ENCODE peak calls at places on chromosomes 12 and 14, in six cellular contexts. N is HFFc6, T is progenitor cell of endocrine pancreas, X is fibroblast of mammary gland, F is right lobe of liver, D is transverse colon. G is an unnamed sample.

GRCh38 chr14:58272589-58273372 is 25.6 kb upstream of the ARID4A start:
- DNase-seq in D (no peak), X (peak; percentile 47), N (peak; percentile 37), F (no peak), T (no peak), G (no peak)

GRCh38 chr12:75087656-75088055 is 122.0 kb downstream of the KCNC2 start:
- DNase-seq in T (no peak), X (peak; percentile 6), D (no peak), F (no peak), N (peak; percentile 2), G (no peak)

GRCh38 chr12:87960557-87960956 is 68.6 kb downstream of the C12orf50 start:
- DNase-seq in N (no peak), D (no peak), T (no peak), X (no peak), F (no peak), G (no peak)

GRCh38 chr12:95206916-95207315 is 10.4 kb downstream of the FGD6 start:
- DNase-seq in X (no peak), F (no peak), D (no peak), T (no peak), N (no peak), G (no peak)

GRCh38 chr12:132342322-132342721 is 12.9 kb upstream of the GALNT9 start:
- DNase-seq in N (no peak), D (no peak), X (no peak), T (no peak), F (no peak), G (no peak)

GRCh38 chr12:43338848-43339526 is 213.0 kb downstream of the ADAMTS20 start:
- DNase-seq in N (peak; percentile 39), F (no peak), X (peak; percentile 82), T (no peak), D (no peak), G (no peak)

GRCh38 chr14:33788116-33788515 is 162.8 kb downstream of the EGLN3 start:
- DNase-seq in N (no peak), X (no peak), D (no peak), T (no peak), F (no peak), G (no peak)

GRCh38 chr14:63555572-63555971 is 12.4 kb upstream of the PPP2R5E start:
- DNase-seq in T (no peak), X (no peak), F (no peak), N (no peak), D (no peak), G (no peak)

GRCh38 chr12:91778938-91779400 is 366.7 kb downstream of the BTG1 start:
- DNase-seq in N (peak; percentile 94), F (no peak), T (no peak), D (peak; percentile 35), X (peak; percentile 96), G (peak; percentile 79)

GRCh38 chr12:41277019-41277770 is 89.1 kb downstream of the PDZRN4 start:
- DNase-seq in D (no peak), T (no peak), F (no peak), X (peak; percentile 52), N (peak; percentile 36), G (no peak)

GRCh38 chr12:3333583-3333982 is 157.4 kb upstream of the PRMT8 start:
- DNase-seq in X (no peak), T (no peak), D (no peak), F (no peak), N (no peak), G (no peak)

GRCh38 chr12:107332726-107333125 is 239.4 kb upstream of the CRY1 start:
- DNase-seq in T (no peak), F (no peak), N (no peak), D (no peak), X (no peak), G (no peak)

GRCh38 chr14:60323199-60323891 is 74.3 kb downstream of the PPM1A start:
- DNase-seq in F (no peak), N (no peak), X (no peak), D (no peak), T (no peak), G (no peak)

GRCh38 chr12:98744692-98745091 is 99.6 kb downstream of the APAF1 start:
- DNase-seq in N (no peak), T (no peak), D (no peak), X (no peak), F (no peak), G (no peak)

GRCh38 chr14:32593290-32593942 is 264.3 kb downstream of the AKAP6 start:
- DNase-seq in X (peak; percentile 88), D (no peak), T (no peak), F (no peak), N (peak; percentile 93), G (no peak)

GRCh38 chr12:28780096-28780495 is 369.0 kb upstream of the FAR2 start:
- DNase-seq in T (no peak), F (no peak), N (no peak), D (peak; percentile 9), X (peak; percentile 96), G (no peak)

GRCh38 chr14:58635041-58635440 is 2.7 kb upstream of the DACT1 start:
- DNase-seq in D (no peak), T (no peak), F (no peak), X (no peak), N (no peak), G (no peak)

GRCh38 chr12:44696542-44696941 is 179.6 kb downstream of the NELL2 start:
- DNase-seq in N (no peak), X (peak; percentile 8), T (no peak), D (no peak), F (no peak), G (no peak)

GRCh38 chr14:87131879-87132278 is 861.1 kb downstream of the GALC start:
- DNase-seq in F (no peak), N (no peak), X (peak; percentile 88), D (no peak), T (no peak), G (no peak)

GRCh38 chr14:51544426-51544825 is 107.3 kb upstream of the FRMD6 start:
- DNase-seq in N (no peak), D (no peak), T (no peak), F (no peak), X (no peak), G (no peak)

GRCh38 chr14:51715250-51715649 is 63.5 kb downstream of the FRMD6 start:
- DNase-seq in F (no peak), X (no peak), N (no peak), D (no peak), T (no peak), G (no peak)

GRCh38 chr12:121005346-121005815 is 10.9 kb downstream of the C12orf43 start:
- DNase-seq in X (peak; percentile 53), F (no peak), N (peak; percentile 24), T (peak; percentile 48), D (peak; percentile 72), G (peak; percentile 81)

GRCh38 chr12:50699149-50699548 is 64.8 kb upstream of the ATF1 start:
- DNase-seq in X (no peak), F (no peak), N (no peak), T (no peak), D (no peak), G (no peak)

GRCh38 chr14:95290021-95290420 is 29.7 kb downstream of the CLMN start:
- DNase-seq in T (no peak), N (no peak), D (no peak), X (no peak), F (no peak), G (no peak)

GRCh38 chr14:101875041-101875725 is 89.2 kb upstream of the DYNC1H1 start:
- DNase-seq in X (no peak), F (no peak), D (no peak), N (no peak), T (no peak), G (no peak)
- TF ChIP-seq CTCF in X (no peak), F (no peak), D (no peak), N (no peak), T (no peak), G (no peak)

GRCh38 chr12:109771746-109772621 is 58.4 kb downstream of the FAM222A start:
- DNase-seq in D (no peak), T (no peak), F (no peak), X (no peak), N (no peak), G (peak; percentile 37)
- TF ChIP-seq CTCF in D (no peak), T (no peak), F (peak; percentile 27), X (no peak), N (peak; percentile 29), G (peak; percentile 4)

DNA sequence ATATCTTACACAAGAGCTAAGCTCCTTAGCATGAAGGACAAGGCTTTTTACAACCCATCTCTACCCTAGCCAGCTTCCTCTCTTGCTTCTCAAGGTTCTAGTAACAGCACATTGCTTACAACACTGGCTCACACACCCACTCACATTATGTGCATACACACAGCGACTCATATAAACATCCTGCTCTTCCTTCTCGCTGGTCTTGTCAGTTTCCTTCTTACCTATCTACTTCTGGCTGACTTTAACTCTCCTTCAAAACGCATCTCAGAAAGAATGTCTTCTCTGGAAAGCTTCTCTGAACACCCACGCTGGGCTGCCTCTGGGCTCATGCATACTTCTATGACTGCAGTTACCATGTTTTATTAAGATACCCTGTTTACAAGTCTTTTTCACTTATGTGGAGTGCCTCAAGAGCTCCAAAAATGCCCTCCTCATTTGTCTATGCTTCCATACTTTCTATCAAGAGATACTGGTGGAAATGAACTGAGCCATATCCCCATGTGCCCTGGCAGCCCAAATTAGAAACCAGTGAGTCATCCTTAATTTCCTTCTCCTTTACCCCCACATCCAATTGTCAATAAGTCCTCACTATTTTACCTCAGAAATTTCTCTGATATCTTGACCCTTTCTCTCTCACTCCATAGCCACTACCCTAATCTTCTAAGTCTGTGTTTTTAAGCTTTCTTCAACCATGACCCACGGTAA is 126.9 kb upstream of the KRAS start:
- DNase-seq in N (peak; percentile 26), D (no peak), F (no peak), T (no peak), X (peak; percentile 80), G (no peak)
- TF ChIP-seq CTCF in N (no peak), D (no peak), F (no peak), T (no peak), X (no peak), G (no peak)

GRCh38 chr14:73741386-73741875 is 27.2 kb upstream of the PNMA1 start:
- DNase-seq in X (peak; percentile 70), F (peak; percentile 78), T (no peak), N (peak; percentile 48), D (peak; percentile 86), G (peak; percentile 72)

GRCh38 chr14:73742520-73743238 is 28.5 kb upstream of the PNMA1 start:
- DNase-seq in X (no peak), N (no peak), F (no peak), D (no peak), T (no peak), G (no peak)

GRCh38 chr14:73743431-73743931 is 29.3 kb upstream of the PNMA1 start:
- DNase-seq in X (no peak), F (no peak), D (peak; percentile 75), N (no peak), T (no peak), G (peak; percentile 85)

GRCh38 chr14:73740921-73741326 is 26.7 kb upstream of the PNMA1 start:
- DNase-seq in X (peak; percentile 70), F (peak; percentile 85), T (peak; percentile 58), D (peak; percentile 92), N (no peak), G (peak; percentile 88)

DNA sequence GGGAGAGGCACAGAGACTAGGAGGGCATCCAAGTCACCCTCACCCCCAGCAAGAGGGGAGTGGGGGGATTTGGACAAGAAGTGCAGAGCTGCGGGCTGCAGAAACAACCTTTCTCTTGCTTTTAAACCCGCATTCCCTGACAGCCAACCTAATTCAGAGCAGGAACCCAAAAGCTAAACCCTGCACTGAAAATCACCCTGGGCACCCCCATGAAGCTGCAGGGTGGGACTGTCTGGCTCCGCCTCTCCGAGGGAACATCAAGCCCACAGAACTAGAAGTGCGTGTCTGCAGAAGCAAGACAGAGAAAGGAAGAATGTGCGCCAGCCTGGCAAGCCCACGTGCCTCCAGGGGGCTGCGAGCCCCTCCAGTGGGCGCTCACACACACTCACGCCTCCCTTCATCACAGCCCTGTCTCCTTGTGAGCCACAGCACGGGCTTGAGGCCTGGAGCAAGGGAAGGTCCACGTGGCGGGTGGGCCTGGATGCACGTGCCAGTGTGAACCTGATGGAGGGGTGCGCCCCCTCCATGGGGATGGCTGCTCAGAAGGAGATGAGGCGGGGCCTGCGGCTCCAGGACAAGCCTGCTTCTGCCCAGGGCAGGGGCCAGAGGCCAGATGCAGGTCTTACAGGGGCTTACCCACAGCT is 27.8 kb upstream of the PNMA1 start:
- DNase-seq in T (no peak), X (no peak), F (no peak), N (no peak), D (no peak), G (no peak)
- TF ChIP-seq CTCF in T (no peak), X (no peak), F (no peak), N (no peak), D (no peak), G (no peak)

G was measured in Peyer's patch.